ENCODE peak calls at places on chromosomes 1 and 21, in five cellular contexts. G is GM23248, X is neural progenitor cell, H is PC-3, Q is HCT116. N is an unnamed sample.

GRCh38 chr1:59098668-59099067 is 198.2 kb upstream of the FGGY start:
- DNase-seq in G (no peak), X (no peak), H (no peak), Q (no peak), N (no peak)

GRCh38 chr1:56287736-56288135 is 291.6 kb downstream of the PLPP3 start:
- DNase-seq in H (no peak), X (no peak), G (no peak), Q (no peak), N (no peak)

GRCh38 chr1:241637604-241638003 is 2.6 kb downstream of the CHML start:
- DNase-seq in X (peak; percentile 24), G (peak; percentile 21), H (peak; percentile 53), Q (no peak), N (no peak)

GRCh38 chr1:2945821-2946231 is 75.4 kb upstream of the ACTRT2 start:
- DNase-seq in X (no peak), H (no peak), Q (no peak), G (no peak), N (no peak)

GRCh38 chr1:203327684-203328457 is 22.6 kb downstream of the BTG2 start:
- DNase-seq in H (peak; percentile 68), X (peak; percentile 93), G (peak; percentile 66), Q (no peak), N (peak; percentile 75)

GRCh38 chr1:3786468-3787346 is 9.6 kb downstream of the LRRC47 start:
- DNase-seq in X (no peak), G (no peak), H (no peak), Q (no peak), N (no peak)

GRCh38 chr1:150476754-150477153 is 10.5 kb upstream of the TARS2 start:
- DNase-seq in Q (no peak), G (no peak), H (no peak), X (no peak), N (no peak)

GRCh38 chr1:86765073-86765472 is 60.7 kb downstream of the SH3GLB1 start:
- DNase-seq in H (no peak), G (no peak), X (peak; percentile 32), Q (no peak), N (peak; percentile 32)

GRCh38 chr1:56788102-56788501 is 31.1 kb downstream of the FYB2 start:
- DNase-seq in H (no peak), Q (no peak), X (no peak), G (no peak), N (no peak)

GRCh38 chr1:178330848-178331497 is 165.8 kb downstream of the CLEC20A start:
- DNase-seq in G (no peak), X (no peak), Q (no peak), H (no peak), N (no peak)

GRCh38 chr1:81937791-81938450 is 137.2 kb downstream of the ADGRL2 start:
- DNase-seq in H (no peak), Q (no peak), X (no peak), G (no peak), N (no peak)

GRCh38 chr1:7379445-7379971 is 391.6 kb upstream of the VAMP3 start:
- DNase-seq in G (peak; percentile 81), H (peak; percentile 45), Q (no peak), X (peak; percentile 80), N (peak; percentile 32)

GRCh38 chr1:171984262-171984661 is 143.0 kb downstream of the DNM3 start:
- DNase-seq in X (no peak), Q (no peak), G (peak; percentile 12), H (no peak), N (no peak)

GRCh38 chr1:28322209-28322608 is 6.6 kb upstream of the MED18 start:
- DNase-seq in H (peak; percentile 10), X (no peak), Q (no peak), G (no peak), N (peak; percentile 81)

GRCh38 chr1:208053661-208054060 is 142.7 kb upstream of the CD34 start:
- DNase-seq in H (no peak), Q (no peak), G (no peak), X (no peak), N (no peak)

GRCh38 chr1:22262583-22262982 is 119.7 kb upstream of the WNT4 start:
- DNase-seq in X (peak; percentile 41), H (no peak), Q (no peak), G (no peak), N (peak; percentile 50)

GRCh38 chr1:221530791-221531190 is 211.1 kb downstream of the DUSP10 start:
- DNase-seq in H (no peak), Q (no peak), G (no peak), X (no peak), N (no peak)

GRCh38 chr1:197917813-197918646 is 858 bp downstream of the LHX9 start:
- DNase-seq in X (peak; percentile 64), G (peak; percentile 56), Q (no peak), H (no peak), N (no peak)

GRCh38 chr1:230163205-230163604 is 96.2 kb downstream of the GALNT2 start:
- DNase-seq in H (peak; percentile 22), Q (no peak), G (peak; percentile 98), X (no peak), N (peak; percentile 50)

GRCh38 chr1:36888811-36889477 is 145.4 kb downstream of the GRIK3 start:
- DNase-seq in G (no peak), Q (no peak), H (no peak), X (no peak), N (no peak)

GRCh38 chr1:30411206-30411605 is 312.2 kb downstream of the MATN1 start:
- DNase-seq in Q (no peak), H (no peak), X (no peak), G (no peak), N (no peak)

GRCh38 chr1:160284220-160284781 is 632 bp downstream of the PEX19 start:
- DNase-seq in G (peak; percentile 90), X (peak; percentile 52), H (peak; percentile 74), Q (no peak), N (peak; percentile 54)

GRCh38 chr1:215007880-215008279 is 74.7 kb upstream of the KCNK2 start:
- DNase-seq in X (no peak), G (peak; percentile 59), Q (no peak), H (no peak), N (no peak)

GRCh38 chr1:154911691-154912550 is 24.6 kb downstream of the PMVK start:
- DNase-seq in X (no peak), Q (no peak), H (no peak), G (no peak), N (no peak)

GRCh38 chr1:62076286-62076685 is 118.4 kb upstream of the L1TD1 start:
- DNase-seq in Q (peak; percentile 71), X (no peak), G (peak; percentile 50), H (peak; percentile 91), N (peak; percentile 14)

GRCh38 chr1:233864578-233864977 is 39.9 kb upstream of the SLC35F3 start:
- DNase-seq in H (no peak), G (no peak), X (no peak), Q (no peak), N (no peak)

DNA sequence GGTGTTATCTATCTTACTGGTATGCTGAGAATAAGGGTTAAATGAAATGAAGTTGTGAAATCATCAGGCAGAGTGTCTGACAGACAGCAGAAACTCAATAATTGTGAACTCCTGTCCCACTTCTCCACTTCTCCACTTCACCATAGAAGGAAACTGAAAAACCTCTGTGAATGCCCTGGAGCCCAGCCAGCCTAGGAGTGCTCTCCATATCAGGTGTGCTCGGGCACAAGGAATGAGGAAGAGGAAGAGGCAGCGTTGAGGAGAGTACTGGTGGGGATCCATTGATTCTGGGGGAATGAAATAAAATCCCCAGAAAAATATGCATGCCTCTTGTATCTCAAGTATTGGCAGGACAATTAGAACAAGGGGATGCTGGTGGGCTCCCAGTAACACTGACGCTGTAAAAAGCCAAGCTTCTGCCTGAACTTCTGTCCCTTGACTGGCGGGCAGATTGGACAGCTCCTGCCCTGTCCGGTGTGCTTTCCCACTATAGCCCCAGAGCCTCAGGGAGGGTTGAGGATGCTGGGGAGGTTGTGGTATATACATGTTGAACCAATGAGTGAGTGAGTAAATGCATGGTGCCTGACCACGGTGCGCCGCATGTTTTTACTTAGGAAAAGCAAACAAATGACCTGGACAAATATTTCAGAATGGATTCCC is 47.7 kb downstream of the NMNAT2 start:
- DNase-seq in X (no peak), Q (no peak), H (peak; percentile 16), G (no peak), N (no peak)
- TF ChIP-seq EZH2phosphoT487 in X (no peak), Q (no peak), H (no peak), G (no peak), N (no peak)

GRCh38 chr1:44503625-44504024 is 98.6 kb downstream of the RNF220 start:
- DNase-seq in H (no peak), G (no peak), Q (no peak), X (no peak), N (no peak)

GRCh38 chr1:44499306-44499705 is 94.3 kb downstream of the RNF220 start:
- DNase-seq in G (no peak), H (no peak), Q (no peak), X (no peak), N (no peak)

GRCh38 chr1:44501022-44501910 is 96.2 kb downstream of the RNF220 start:
- DNase-seq in X (peak; percentile 73), Q (no peak), H (no peak), G (no peak), N (no peak)

GRCh38 chr1:44497422-44498170 is 92.5 kb downstream of the RNF220 start:
- DNase-seq in G (no peak), H (no peak), Q (no peak), X (no peak), N (no peak)

GRCh38 chr1:44500181-44501021 is 95.3 kb downstream of the RNF220 start:
- DNase-seq in G (peak; percentile 11), H (peak; percentile 23), Q (no peak), X (peak; percentile 79), N (peak; percentile 42)
- H3K27me3 ChIP-seq in G (peaks cover 67% of the 10 kb centered on the region), H (peaks cover 3% of the 10 kb centered on the region), Q (no peaks in the 10 kb centered on the region), X (peaks cover 100% of the 10 kb centered on the region), N (peaks cover 42% of the 10 kb centered on the region)

GRCh38 chr21:38810826-38811164 is 5.1 kb downstream of the ETS2 start:
- DNase-seq in H (no peak), Q (no peak), X (no peak), G (no peak), N (no peak)

GRCh38 chr21:38807987-38808386 is 2.3 kb downstream of the ETS2 start:
- DNase-seq in Q (no peak), H (no peak), X (peak; percentile 36), G (no peak), N (no peak)

GRCh38 chr21:38807481-38807880 is 1.8 kb downstream of the ETS2 start:
- DNase-seq in G (peak; percentile 28), X (peak; percentile 67), Q (no peak), H (no peak), N (no peak)

GRCh38 chr21:38810034-38810825 is 4.5 kb downstream of the ETS2 start:
- DNase-seq in H (no peak), X (no peak), Q (no peak), G (no peak), N (no peak)

GRCh38 chr21:38809170-38809878 is 3.6 kb downstream of the ETS2 start:
- DNase-seq in X (no peak), G (no peak), H (no peak), Q (no peak), N (no peak)
- H3K4me3 ChIP-seq in X (no peak overlapping the region), G (no peak overlapping the region), H (peak overlapping the region; percentile 88), Q (no peak overlapping the region), N (no peak overlapping the region)

DNA sequence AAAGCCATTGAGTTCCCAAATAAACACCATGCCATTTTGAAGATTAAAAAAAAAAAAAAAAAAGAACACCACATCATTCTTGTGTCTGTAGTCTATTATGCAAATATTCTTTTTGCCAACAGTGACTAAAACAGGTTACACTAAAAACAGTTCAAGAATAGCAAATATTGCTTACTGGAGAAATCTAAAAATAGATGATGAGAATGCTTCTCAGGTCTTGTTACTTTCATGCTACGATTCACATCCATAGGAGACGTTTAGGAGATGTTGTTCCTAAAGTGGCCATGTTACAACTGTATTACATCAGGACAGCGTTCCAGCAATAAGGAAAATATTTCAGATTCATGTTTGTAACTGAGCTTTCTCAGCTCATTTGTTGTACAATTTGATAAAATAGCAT is 32.3 kb downstream of the RAB3GAP2 start:
- DNase-seq in X (no peak), Q (no peak), H (no peak), G (no peak), N (no peak)
- TF ChIP-seq EZH2phosphoT487 in X (no peak), Q (no peak), H (no peak), G (no peak), N (no peak)

GRCh38 chr1:176216031-176216430 is 8.9 kb upstream of the COP1 start:
- DNase-seq in H (no peak), Q (no peak), G (no peak), X (no peak), N (no peak)
- H3K27me3 ChIP-seq in H (no peaks in the 10 kb centered on the region), Q (no peaks in the 10 kb centered on the region), G (peaks cover 4% of the 10 kb centered on the region), X (no peaks in the 10 kb centered on the region), N (no peaks in the 10 kb centered on the region)